ENCODE peak calls at places on chromosomes 12 and 14, in four cellular contexts. U is CD8-positive, alpha-beta T cell; K is fibroblast of the aortic adventitia; G is esophagus squamous epithelium. N is an unnamed sample.

GRCh38 chr12:104736307-104736706 is 221.8 kb downstream of the SLC41A2 start:
- DNase-seq in U (no peak), K (peak; percentile 95), G (no peak), N (no peak)

GRCh38 chr12:124557518-124558223 is 9.7 kb downstream of the NCOR2 start:
- DNase-seq in U (no peak), K (no peak), G (no peak), N (no peak)

GRCh38 chr14:60276347-60276746 is 27.3 kb downstream of the PPM1A start:
- DNase-seq in U (no peak), K (peak; percentile 28), G (no peak), N (no peak)

GRCh38 chr12:67415473-67415872 is 146.3 kb downstream of the CAND1 start:
- DNase-seq in U (no peak), K (peak; percentile 71), G (no peak), N (peak; percentile 28)

GRCh38 chr14:75379930-75380270 is 47.9 kb upstream of the JDP2 start:
- DNase-seq in U (no peak), K (no peak), G (no peak), N (no peak)

GRCh38 chr12:122022393-122023338 is 982 bp downstream of the BCL7A start:
- DNase-seq in U (no peak), K (no peak), G (no peak), N (no peak)

GRCh38 chr12:46357438-46358324 is 14.9 kb downstream of the SLC38A2 start:
- DNase-seq in U (no peak), K (peak; percentile 94), G (no peak), N (no peak)

GRCh38 chr12:44839785-44840184 is 36.3 kb downstream of the NELL2 start:
- DNase-seq in U (no peak), K (no peak), G (no peak), N (no peak)

GRCh38 chr12:67650528-67651379 is 2.2 kb downstream of the DYRK2 start:
- DNase-seq in U (no peak), K (no peak), G (no peak), N (no peak)

GRCh38 chr14:102733326-102733725 is 43.9 kb upstream of the TRAF3 start:
- DNase-seq in U (no peak), K (no peak), G (no peak), N (no peak)

GRCh38 chr14:73591690-73592448 is at the start of gene ACOT4:
- DNase-seq in U (peak; percentile 37), K (peak; percentile 23), G (no peak), N (no peak)

GRCh38 chr14:68885226-68886108 is 92.6 kb upstream of the ZFP36L1 start:
- DNase-seq in U (no peak), K (no peak), G (no peak), N (no peak)

GRCh38 chr12:113136128-113136989 is 798 bp upstream of the RASAL1 start:
- DNase-seq in U (no peak), K (no peak), G (no peak), N (peak; percentile 67)

GRCh38 chr12:54230555-54230954 is 41.8 kb upstream of the SMUG1 start:
- DNase-seq in U (no peak), K (no peak), G (no peak), N (no peak)

GRCh38 chr14:75724414-75725204 is 63.6 kb downstream of the TTLL5 start:
- DNase-seq in U (no peak), K (no peak), G (no peak), N (no peak)

GRCh38 chr12:88522961-88523360 is 57.3 kb downstream of the KITLG start:
- DNase-seq in U (no peak), K (no peak), G (no peak), N (no peak)

GRCh38 chr12:118960161-118960560 is 21.2 kb upstream of the SRRM4 start:
- DNase-seq in U (no peak), K (no peak), G (no peak), N (no peak)

GRCh38 chr14:53249059-53249458 is 95.9 kb upstream of the DDHD1 start:
- DNase-seq in U (no peak), K (peak; percentile 36), G (no peak), N (no peak)

DNA sequence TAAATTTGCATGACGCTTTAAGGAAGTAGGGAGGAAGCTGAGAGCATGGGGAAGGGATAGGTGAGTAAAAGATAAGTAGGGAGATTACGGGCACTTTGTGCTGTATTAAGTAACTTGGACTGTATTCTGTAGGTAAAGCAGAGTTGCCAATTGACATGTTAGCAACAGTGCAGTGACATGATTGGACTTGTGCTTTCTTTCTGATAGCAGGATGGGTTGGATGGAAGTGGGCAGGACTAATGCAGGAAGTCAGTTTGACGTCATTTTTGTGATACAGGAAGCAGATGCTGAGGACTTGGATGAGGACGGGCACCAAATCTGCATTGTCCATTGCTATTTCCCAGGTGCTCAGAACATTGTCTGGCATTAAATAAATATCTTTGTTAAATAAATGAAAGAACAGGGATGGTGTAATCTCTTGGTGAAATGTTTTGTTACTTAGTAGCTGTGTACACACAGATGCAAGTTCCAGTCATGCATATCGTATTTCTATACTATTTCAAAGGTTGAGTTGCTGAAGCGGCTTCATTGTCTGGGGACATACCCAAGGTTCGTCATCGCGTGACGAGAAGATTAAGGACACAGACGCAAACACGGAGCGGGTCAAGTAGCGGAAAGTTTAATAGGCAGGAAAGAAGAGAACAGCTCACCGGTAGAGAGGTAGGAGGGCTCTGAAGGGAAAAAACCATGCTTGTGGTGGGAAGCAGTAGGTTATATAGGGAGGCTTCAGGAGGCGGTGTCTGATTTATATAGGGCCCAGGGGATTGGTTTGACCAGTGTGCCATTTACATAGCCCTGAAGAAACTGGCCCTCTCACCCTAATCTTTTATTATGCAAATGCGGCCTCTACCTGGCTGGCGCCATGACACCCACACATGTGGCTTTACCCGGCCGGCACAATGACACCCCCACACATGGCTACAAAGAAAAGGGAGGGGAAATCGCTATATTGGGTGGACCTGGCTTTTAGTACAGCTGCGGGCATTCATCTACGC is 30.7 kb downstream of the GUCY2C start:
- DNase-seq in U (no peak), K (no peak), G (no peak), N (no peak)
- H3K4me3 ChIP-seq in U (no peak overlapping the region), K (no peak overlapping the region), G (peak overlapping the region; percentile 17), N (no peak overlapping the region)

GRCh38 chr14:92686763-92687427 is 61.5 kb downstream of the LGMN start:
- DNase-seq in U (peak; percentile 32), K (peak; percentile 56), G (no peak), N (no peak)
- H3K4me3 ChIP-seq in U (no peak overlapping the region), K (peak overlapping the region; percentile 22), G (peak overlapping the region; percentile 47), N (no peak overlapping the region)

DNA sequence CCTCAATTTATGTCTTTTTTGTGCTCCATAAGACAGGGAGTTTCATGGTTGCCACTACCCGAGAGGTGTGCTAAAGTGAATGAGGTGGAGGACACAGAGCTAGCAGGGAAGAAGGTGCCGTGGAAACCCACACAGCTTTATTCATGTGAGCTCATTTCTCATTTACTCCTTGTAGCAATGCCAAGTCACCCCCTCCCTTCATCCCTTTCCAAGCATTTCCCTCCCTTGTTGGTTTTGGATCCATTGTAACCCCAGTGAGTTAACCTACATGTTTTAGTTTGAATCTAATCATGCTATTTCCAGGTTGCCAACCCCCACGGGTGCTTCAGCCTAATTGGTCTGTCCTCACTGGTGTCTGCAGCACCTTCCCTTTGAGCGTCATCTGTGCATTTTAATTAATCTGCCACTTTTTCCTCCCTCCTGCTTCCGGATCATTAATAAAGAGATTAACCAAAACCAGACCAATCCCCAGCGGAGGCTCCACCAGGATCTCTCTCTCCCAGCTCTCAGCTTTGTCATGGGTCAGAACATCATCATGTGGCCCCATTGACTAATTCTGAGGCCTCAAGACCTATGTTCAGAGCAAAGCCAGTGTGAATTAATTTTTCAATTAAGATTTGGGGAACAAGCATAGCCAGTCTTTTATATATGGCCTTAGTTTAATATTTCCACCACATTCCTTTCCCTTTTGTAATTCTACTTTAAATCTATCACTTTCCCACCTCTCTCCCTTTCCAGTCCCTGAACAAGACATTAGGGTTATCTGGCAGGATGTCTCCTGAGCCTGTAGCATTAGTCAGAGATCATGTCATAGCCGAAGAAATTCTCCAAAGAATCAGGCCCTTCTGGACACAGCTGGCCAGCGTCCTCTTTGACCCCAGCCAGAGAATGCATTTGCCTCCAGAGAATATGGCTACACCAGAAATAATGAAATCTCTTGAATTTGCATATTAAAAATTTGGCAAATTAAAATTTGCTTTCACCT is 56.4 kb downstream of the NTF3 start:
- DNase-seq in U (no peak), K (no peak), G (no peak), N (no peak)
- H3K4me3 ChIP-seq in U (no peak overlapping the region), K (no peak overlapping the region), G (no peak overlapping the region), N (no peak overlapping the region)

DNA sequence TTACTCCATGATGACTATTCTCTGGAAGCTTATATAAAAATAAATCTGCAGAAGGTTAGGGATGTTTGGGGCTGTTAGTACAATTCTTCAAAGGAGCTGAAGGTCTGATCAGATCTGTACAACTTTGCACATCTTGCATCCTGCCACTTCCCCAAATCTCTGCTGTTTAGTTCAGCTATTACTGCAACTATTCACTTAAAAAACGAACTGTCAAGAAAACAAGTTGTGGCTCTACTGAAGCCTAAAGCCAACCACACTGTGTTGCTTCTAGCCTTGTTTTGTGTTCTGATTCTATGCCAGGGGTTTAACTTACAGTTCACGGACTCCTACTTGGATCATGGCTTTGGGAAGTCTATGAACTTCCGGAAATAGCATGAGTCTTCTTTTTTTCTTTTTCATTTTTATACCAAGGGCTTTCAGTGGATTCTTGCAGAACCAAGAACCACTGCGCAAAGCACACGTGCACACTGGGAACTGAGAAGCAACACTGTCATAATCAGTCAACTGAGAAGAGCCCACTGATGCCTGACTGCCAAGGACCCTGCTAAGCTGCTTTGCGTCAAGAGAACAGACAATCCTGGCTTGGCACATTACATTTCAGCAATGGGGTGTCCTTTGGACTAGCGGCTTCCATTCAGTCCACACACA is 66.3 kb upstream of the EEA1 start:
- DNase-seq in U (no peak), K (no peak), G (no peak), N (no peak)
- H3K4me3 ChIP-seq in U (no peak overlapping the region), K (no peak overlapping the region), G (no peak overlapping the region), N (no peak overlapping the region)

DNA sequence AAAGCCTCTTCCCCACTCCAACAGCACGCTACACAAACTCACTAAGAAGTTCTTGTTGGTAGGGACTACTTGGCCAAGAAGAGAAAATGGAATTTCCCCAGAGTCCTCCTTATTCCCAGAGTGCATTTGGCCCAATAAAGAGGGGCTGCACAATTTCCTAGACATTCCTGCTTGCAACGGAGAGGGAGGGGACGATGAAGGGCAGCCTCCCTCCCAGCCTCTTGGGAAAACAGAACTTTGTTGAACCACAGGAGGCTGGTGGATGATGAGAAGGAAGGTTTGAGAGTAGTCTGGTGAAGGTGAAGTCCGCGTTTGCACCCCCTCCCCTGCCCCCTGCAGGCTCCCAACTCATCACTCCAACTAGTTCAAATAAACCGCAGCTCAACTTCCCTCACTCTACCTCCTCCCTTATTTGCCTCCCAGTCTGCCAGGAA is 19.1 kb upstream of the TBX3 start:
- DNase-seq in U (no peak), K (no peak), G (no peak), N (no peak)
- H3K4me3 ChIP-seq in U (no peak overlapping the region), K (no peak overlapping the region), G (no peak overlapping the region), N (no peak overlapping the region)

GRCh38 chr12:120438495-120439198 is 734 bp downstream of the COX6A1 start:
- DNase-seq in U (no peak), K (no peak), G (no peak), N (no peak)
- H3K4me3 ChIP-seq in U (peak overlapping the region; percentile 74), K (peak overlapping the region; percentile 96), G (peak overlapping the region; percentile 62), N (peak overlapping the region; percentile 86)